ENCODE peak calls at places on chromosomes 13 and 19, in four cellular contexts. One of them, this sample, is unnamed.
A peak's percentile ranks its signal among the peaks of the same experiment; 100 is the strongest.

GRCh38 chr13:110261166-110262081 is 45.5 kb downstream of the COL4A1 start:
- DNase-seq in Peyer's patch: no peak
- DNase-seq in lung: no peak
- DNase-seq in breast epithelium: no peak
- DNase-seq in this sample: no peak

GRCh38 chr13:106133025-106133424 is 402.4 kb downstream of the EFNB2 start:
- DNase-seq in lung: no peak
- DNase-seq in breast epithelium: no peak
- DNase-seq in Peyer's patch: no peak
- DNase-seq in this sample: no peak

GRCh38 chr13:95865080-95865597 is 188.1 kb downstream of the UGGT2 start:
- DNase-seq in Peyer's patch: no peak
- DNase-seq in lung: no peak
- DNase-seq in breast epithelium: no peak
- DNase-seq in this sample: no peak

GRCh38 chr13:20128459-20128927 is 32.4 kb downstream of the GJA3 start:
- DNase-seq in breast epithelium: no peak
- DNase-seq in Peyer's patch: peak; percentile 53
- DNase-seq in lung: no peak
- DNase-seq in this sample: no peak

GRCh38 chr19:29098091-29098490 is 114.9 kb downstream of the UQCRFS1 start:
- DNase-seq in lung: no peak
- DNase-seq in Peyer's patch: no peak
- DNase-seq in breast epithelium: no peak
- DNase-seq in this sample: no peak

GRCh38 chr19:18290250-18291018 is 9.0 kb upstream of the JUND start:
- DNase-seq in Peyer's patch: peak; percentile 88
- DNase-seq in lung: no peak
- DNase-seq in breast epithelium: no peak
- DNase-seq in this sample: peak; percentile 86

GRCh38 chr19:45471116-45471865 is 3.5 kb downstream of the FOSB start:
- DNase-seq in lung: no peak
- DNase-seq in Peyer's patch: no peak
- DNase-seq in breast epithelium: no peak
- DNase-seq in this sample: no peak

GRCh38 chr19:48659768-48660167 is 13.0 kb downstream of the NTN5 start:
- DNase-seq in breast epithelium: no peak
- DNase-seq in Peyer's patch: no peak
- DNase-seq in lung: peak; percentile 74
- DNase-seq in this sample: no peak

GRCh38 chr13:107203146-107203847 is 635.4 kb upstream of the ARGLU1 start:
- DNase-seq in lung: no peak
- DNase-seq in Peyer's patch: no peak
- DNase-seq in breast epithelium: no peak
- DNase-seq in this sample: no peak

GRCh38 chr13:32804673-32805260 is 211.5 kb upstream of the KL start:
- DNase-seq in breast epithelium: no peak
- DNase-seq in Peyer's patch: no peak
- DNase-seq in lung: no peak
- DNase-seq in this sample: no peak

GRCh38 chr19:33464733-33465115 is 56.9 kb downstream of the PEPD start:
- DNase-seq in Peyer's patch: peak; percentile 19
- DNase-seq in lung: no peak
- DNase-seq in breast epithelium: peak; percentile 9
- DNase-seq in this sample: no peak

DNA sequence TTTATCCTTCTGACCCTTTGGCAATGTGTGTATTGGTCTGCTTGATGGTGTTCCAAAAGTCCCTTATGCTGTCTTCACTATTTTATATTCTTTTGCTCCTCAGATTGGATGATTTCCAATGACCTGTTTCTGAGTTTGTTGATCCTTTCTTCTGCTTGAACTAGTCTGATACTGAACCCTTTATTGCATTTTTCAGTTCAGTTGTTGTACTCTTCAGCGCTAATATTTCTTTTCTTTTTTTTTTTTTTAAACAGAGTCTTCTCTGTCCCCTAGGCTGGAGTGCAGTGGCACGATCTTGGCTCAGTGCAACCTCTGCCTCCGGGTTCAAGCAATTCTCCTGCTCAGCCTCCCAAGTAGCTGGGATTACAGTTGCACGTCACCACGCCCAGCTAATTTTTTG is 12.6 kb upstream of the ZNF566 start:
- DNase-seq in Peyer's patch: no peak
- DNase-seq in lung: no peak
- DNase-seq in breast epithelium: no peak
- DNase-seq in this sample: no peak
- H3K9me3 ChIP-seq in Peyer's patch: no peaks in the 10 kb centered on the region
- H3K9me3 ChIP-seq in lung: peaks cover 39% of the 10 kb centered on the region
- H3K9me3 ChIP-seq in breast epithelium: peaks cover 86% of the 10 kb centered on the region
- H3K9me3 ChIP-seq in this sample: peaks cover 99% of the 10 kb centered on the region

GRCh38 chr13:91813255-91813654 is 414.8 kb downstream of the GPC5 start:
- DNase-seq in breast epithelium: no peak
- DNase-seq in lung: no peak
- DNase-seq in Peyer's patch: no peak
- DNase-seq in this sample: no peak

GRCh38 chr13:91817250-91817649 is 418.8 kb downstream of the GPC5 start:
- DNase-seq in Peyer's patch: no peak
- DNase-seq in lung: no peak
- DNase-seq in breast epithelium: no peak
- DNase-seq in this sample: no peak
- TF ChIP-seq CTCF in Peyer's patch: no peak
- TF ChIP-seq CTCF in lung: no peak
- TF ChIP-seq CTCF in breast epithelium: no peak
- TF ChIP-seq CTCF in this sample: no peak

GRCh38 chr19:10617409-10618121 is 7.8 kb upstream of the SLC44A2 start:
- DNase-seq in lung: no peak
- DNase-seq in Peyer's patch: no peak
- DNase-seq in breast epithelium: no peak
- DNase-seq in this sample: no peak
- H3K4me3 ChIP-seq in lung: no peak overlapping the region
- H3K4me3 ChIP-seq in Peyer's patch: no peak overlapping the region
- H3K4me3 ChIP-seq in breast epithelium: peak overlapping the region; percentile 32
- H3K4me3 ChIP-seq in this sample: no peak overlapping the region

GRCh38 chr19:58209577-58209976 is 19.1 kb upstream of the ZNF544 start:
- DNase-seq in Peyer's patch: no peak
- DNase-seq in lung: no peak
- DNase-seq in breast epithelium: no peak
- DNase-seq in this sample: no peak
- H3K9me3 ChIP-seq in Peyer's patch: no peaks in the 10 kb centered on the region
- H3K9me3 ChIP-seq in lung: peaks cover 86% of the 10 kb centered on the region
- H3K9me3 ChIP-seq in breast epithelium: peaks cover 99% of the 10 kb centered on the region
- H3K9me3 ChIP-seq in this sample: peaks cover 100% of the 10 kb centered on the region